ENCODE peak calls at places on chromosome 12, in eight cellular contexts. B is right atrium auricular region; Z is CD8-positive, alpha-beta memory T cell; U is mucosa of gallbladder; T is psoas muscle; Y is stimulated activated CD4-positive, alpha-beta T cell treated with anti-CD3 and anti-CD28 coated beads, Interleukin-15, amount 100 ng/mL, for 1 hour; N is endothelial cell; M is AG08395. P is an unnamed sample.

GRCh38 chr12:3200032-3200617 is 122.9 kb downstream of the TSPAN9 start:
- DNase-seq in B (no peak), Z (no peak), U (no peak), T (peak), Y (no peak), N (peak), M (peak), P (peak)

GRCh38 chr12:14071833-14072232 is 90.4 kb upstream of the GRIN2B start:
- DNase-seq in B (no peak), Z (no peak), U (no peak), T (no peak), Y (no peak), N (no peak), M (no peak), P (no peak)

GRCh38 chr12:121428883-121429282 is 29.0 kb downstream of the RNF34 start:
- DNase-seq in B (no peak), Z (no peak), U (no peak), T (no peak), Y (no peak), N (no peak), M (no peak), P (no peak)

GRCh38 chr12:84874125-84874824 is 38.3 kb downstream of the SLC6A15 start:
- DNase-seq in B (no peak), Z (peak), U (no peak), T (no peak), Y (no peak), N (no peak), M (peak), P (no peak)

GRCh38 chr12:11884661-11885060 is 186.1 kb upstream of the BCL2L14 start:
- DNase-seq in B (no peak), Z (no peak), U (no peak), T (no peak), Y (no peak), N (no peak), M (no peak), P (no peak)

GRCh38 chr12:127899981-127900380 is 367.0 kb upstream of the TMEM132C start:
- DNase-seq in B (no peak), Z (no peak), U (no peak), T (no peak), Y (no peak), N (no peak), M (no peak), P (no peak)

GRCh38 chr12:97538705-97539104 is 76.1 kb downstream of the RMST start:
- DNase-seq in B (no peak), Z (no peak), U (no peak), T (no peak), Y (no peak), N (no peak), M (no peak), P (no peak)

GRCh38 chr12:83514372-83514771 is 827.7 kb downstream of the TMTC2 start:
- DNase-seq in B (no peak), Z (no peak), U (no peak), T (no peak), Y (no peak), N (no peak), M (no peak), P (no peak)

GRCh38 chr12:108039794-108040193 is 89.3 kb upstream of the WSCD2 start:
- DNase-seq in B (no peak), Z (no peak), U (no peak), T (no peak), Y (no peak), N (no peak), M (no peak), P (no peak)

GRCh38 chr12:89309452-89309802 is 42.9 kb downstream of the DUSP6 start:
- DNase-seq in B (no peak), Z (no peak), U (no peak), T (no peak), Y (no peak), N (no peak), M (peak), P (no peak)

GRCh38 chr12:66165141-66165540 is 4.7 kb downstream of the TMBIM4 start:
- DNase-seq in B (no peak), Z (no peak), U (no peak), T (no peak), Y (no peak), N (no peak), M (no peak), P (no peak)

GRCh38 chr12:116222358-116222757 is 55.1 kb downstream of the MED13L start:
- DNase-seq in B (peak), Z (no peak), U (peak), T (no peak), Y (no peak), N (no peak), M (peak), P (no peak)

GRCh38 chr12:52250048-52250990 is 17.3 kb downstream of the KRT7 start:
- DNase-seq in B (no peak), Z (no peak), U (no peak), T (peak), Y (no peak), N (peak), M (no peak), P (peak)

GRCh38 chr12:50986961-50987737 is 34.8 kb downstream of the HIGD1C start:
- DNase-seq in B (peak), Z (peak), U (peak), T (no peak), Y (no peak), N (peak), M (peak), P (peak)

GRCh38 chr12:114355389-114356088 is 50.4 kb downstream of the TBX5 start:
- DNase-seq in B (no peak), Z (no peak), U (no peak), T (no peak), Y (no peak), N (peak), M (no peak), P (peak)

GRCh38 chr12:20865873-20866272 is 55.4 kb downstream of the SLCO1B3 start:
- DNase-seq in B (no peak), Z (no peak), U (no peak), T (no peak), Y (no peak), N (no peak), M (no peak), P (no peak)

GRCh38 chr12:29534935-29535334 is 37.4 kb upstream of the OVCH1 start:
- DNase-seq in B (no peak), Z (no peak), U (no peak), T (no peak), Y (no peak), N (no peak), M (no peak), P (peak)

GRCh38 chr12:117036547-117036946 is 62.7 kb downstream of the TESC start:
- DNase-seq in B (no peak), Z (no peak), U (no peak), T (no peak), Y (no peak), N (no peak), M (no peak), P (no peak)

GRCh38 chr12:92621833-92622232 is 81.0 kb upstream of the PLEKHG7 start:
- DNase-seq in B (no peak), Z (no peak), U (no peak), T (no peak), Y (no peak), N (no peak), M (no peak), P (no peak)